ENCODE peak calls at places on chromosomes 11 and 22, in ten cellular contexts. One of them, this sample, is unnamed.

GRCh38 chr11:111777094-111778046 is 11.2 kb upstream of the PPP2R1B start:
- DNase-seq in spleen: no peak
- DNase-seq in thyroid gland: no peak
- DNase-seq in suprapubic skin: no peak
- DNase-seq in NB4: peak
- DNase-seq in sigmoid colon: no peak
- DNase-seq in A549: peak
- DNase-seq in ovary: no peak
- DNase-seq in HepG2: peak
- DNase-seq in body of pancreas: peak
- DNase-seq in this sample: no peak

GRCh38 chr22:36613958-36614357 is 85.0 kb upstream of the EIF3D start:
- DNase-seq in sigmoid colon: no peak
- DNase-seq in HepG2: peak
- DNase-seq in suprapubic skin: no peak
- DNase-seq in ovary: no peak
- DNase-seq in NB4: no peak
- DNase-seq in A549: peak
- DNase-seq in thyroid gland: no peak
- DNase-seq in spleen: no peak
- DNase-seq in body of pancreas: peak
- DNase-seq in this sample: no peak

GRCh38 chr11:34234086-34234740 is 123.6 kb downstream of the ABTB2 start:
- DNase-seq in HepG2: no peak
- DNase-seq in thyroid gland: peak
- DNase-seq in spleen: no peak
- DNase-seq in ovary: no peak
- DNase-seq in NB4: peak
- DNase-seq in suprapubic skin: no peak
- DNase-seq in sigmoid colon: no peak
- DNase-seq in body of pancreas: peak
- DNase-seq in A549: peak
- DNase-seq in this sample: peak

GRCh38 chr22:32106930-32107329 is 52.2 kb downstream of the C22orf42 start:
- DNase-seq in sigmoid colon: no peak
- DNase-seq in body of pancreas: no peak
- DNase-seq in A549: no peak
- DNase-seq in NB4: peak
- DNase-seq in HepG2: no peak
- DNase-seq in spleen: no peak
- DNase-seq in ovary: no peak
- DNase-seq in thyroid gland: no peak
- DNase-seq in suprapubic skin: no peak
- DNase-seq in this sample: no peak

GRCh38 chr11:94449437-94449836 is 44.2 kb downstream of the MRE11 start:
- DNase-seq in body of pancreas: no peak
- DNase-seq in suprapubic skin: no peak
- DNase-seq in thyroid gland: no peak
- DNase-seq in HepG2: peak
- DNase-seq in A549: peak
- DNase-seq in sigmoid colon: no peak
- DNase-seq in spleen: no peak
- DNase-seq in NB4: peak
- DNase-seq in ovary: no peak
- DNase-seq in this sample: no peak

GRCh38 chr11:14065153-14065552 is 102.6 kb downstream of the SPON1 start:
- DNase-seq in HepG2: no peak
- DNase-seq in NB4: no peak
- DNase-seq in suprapubic skin: no peak
- DNase-seq in body of pancreas: no peak
- DNase-seq in sigmoid colon: no peak
- DNase-seq in thyroid gland: no peak
- DNase-seq in A549: no peak
- DNase-seq in ovary: no peak
- DNase-seq in spleen: no peak
- DNase-seq in this sample: peak

GRCh38 chr11:68950268-68950667 is 30.5 kb downstream of the MRGPRD start:
- DNase-seq in NB4: peak
- DNase-seq in thyroid gland: no peak
- DNase-seq in sigmoid colon: no peak
- DNase-seq in body of pancreas: no peak
- DNase-seq in spleen: no peak
- DNase-seq in suprapubic skin: no peak
- DNase-seq in HepG2: no peak
- DNase-seq in A549: peak
- DNase-seq in ovary: no peak
- DNase-seq in this sample: no peak

GRCh38 chr22:37222440-37222971 is 10.2 kb upstream of the SSTR3 start:
- DNase-seq in A549: no peak
- DNase-seq in sigmoid colon: no peak
- DNase-seq in HepG2: no peak
- DNase-seq in ovary: no peak
- DNase-seq in suprapubic skin: no peak
- DNase-seq in NB4: peak
- DNase-seq in thyroid gland: no peak
- DNase-seq in body of pancreas: no peak
- DNase-seq in spleen: peak
- DNase-seq in this sample: peak

GRCh38 chr11:30424336-30424735 is 101.4 kb downstream of the ARL14EP start:
- DNase-seq in A549: no peak
- DNase-seq in NB4: no peak
- DNase-seq in spleen: no peak
- DNase-seq in suprapubic skin: no peak
- DNase-seq in ovary: no peak
- DNase-seq in body of pancreas: no peak
- DNase-seq in sigmoid colon: no peak
- DNase-seq in HepG2: no peak
- DNase-seq in thyroid gland: peak
- DNase-seq in this sample: no peak

GRCh38 chr11:30422828-30423648 is 100.1 kb downstream of the ARL14EP start:
- DNase-seq in HepG2: no peak
- DNase-seq in A549: no peak
- DNase-seq in NB4: no peak
- DNase-seq in body of pancreas: peak
- DNase-seq in thyroid gland: peak
- DNase-seq in sigmoid colon: no peak
- DNase-seq in spleen: no peak
- DNase-seq in suprapubic skin: no peak
- DNase-seq in ovary: no peak
- DNase-seq in this sample: no peak

GRCh38 chr11:30424851-30425250 is 101.9 kb downstream of the ARL14EP start:
- DNase-seq in sigmoid colon: no peak
- DNase-seq in suprapubic skin: no peak
- DNase-seq in ovary: no peak
- DNase-seq in body of pancreas: no peak
- DNase-seq in HepG2: no peak
- DNase-seq in spleen: no peak
- DNase-seq in thyroid gland: no peak
- DNase-seq in NB4: no peak
- DNase-seq in A549: no peak
- DNase-seq in this sample: no peak

GRCh38 chr11:30422389-30422788 is 99.5 kb downstream of the ARL14EP start:
- DNase-seq in spleen: no peak
- DNase-seq in thyroid gland: no peak
- DNase-seq in HepG2: no peak
- DNase-seq in NB4: no peak
- DNase-seq in suprapubic skin: no peak
- DNase-seq in sigmoid colon: no peak
- DNase-seq in ovary: no peak
- DNase-seq in body of pancreas: no peak
- DNase-seq in A549: no peak
- DNase-seq in this sample: no peak

DNA sequence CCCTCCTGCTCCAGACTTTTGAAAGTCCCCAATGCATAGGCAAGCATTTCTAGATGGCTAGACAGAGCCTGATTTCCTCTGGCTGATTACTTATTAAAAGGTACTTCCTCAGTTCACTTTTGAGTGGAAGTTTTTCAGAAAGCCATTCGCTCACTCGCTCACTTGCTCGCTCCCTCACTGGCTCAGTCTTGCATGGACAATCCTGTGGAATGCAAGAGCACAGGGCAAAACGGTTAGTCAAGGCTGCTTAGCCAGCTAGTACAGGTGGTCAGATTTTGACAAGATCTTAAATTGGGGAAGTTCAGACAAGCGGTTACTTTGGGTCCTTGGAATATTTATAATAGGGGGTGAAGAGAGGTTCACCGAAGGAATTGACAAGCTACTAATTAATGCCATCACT is 101.0 kb downstream of the ARL14EP start:
- DNase-seq in ovary: no peak
- DNase-seq in thyroid gland: peak
- DNase-seq in spleen: no peak
- DNase-seq in HepG2: no peak
- DNase-seq in body of pancreas: no peak
- DNase-seq in sigmoid colon: no peak
- DNase-seq in NB4: no peak
- DNase-seq in suprapubic skin: no peak
- DNase-seq in A549: no peak
- DNase-seq in this sample: no peak
- TF ChIP-seq POLR2A in ovary: no peak
- TF ChIP-seq POLR2A in thyroid gland: no peak
- TF ChIP-seq POLR2A in spleen: no peak
- TF ChIP-seq POLR2A in HepG2: no peak
- TF ChIP-seq POLR2A in body of pancreas: no peak
- TF ChIP-seq POLR2A in sigmoid colon: no peak
- TF ChIP-seq POLR2A in NB4: no peak
- TF ChIP-seq POLR2A in suprapubic skin: no peak
- TF ChIP-seq POLR2A in A549: no peak
- TF ChIP-seq POLR2A in this sample: no peak

DNA sequence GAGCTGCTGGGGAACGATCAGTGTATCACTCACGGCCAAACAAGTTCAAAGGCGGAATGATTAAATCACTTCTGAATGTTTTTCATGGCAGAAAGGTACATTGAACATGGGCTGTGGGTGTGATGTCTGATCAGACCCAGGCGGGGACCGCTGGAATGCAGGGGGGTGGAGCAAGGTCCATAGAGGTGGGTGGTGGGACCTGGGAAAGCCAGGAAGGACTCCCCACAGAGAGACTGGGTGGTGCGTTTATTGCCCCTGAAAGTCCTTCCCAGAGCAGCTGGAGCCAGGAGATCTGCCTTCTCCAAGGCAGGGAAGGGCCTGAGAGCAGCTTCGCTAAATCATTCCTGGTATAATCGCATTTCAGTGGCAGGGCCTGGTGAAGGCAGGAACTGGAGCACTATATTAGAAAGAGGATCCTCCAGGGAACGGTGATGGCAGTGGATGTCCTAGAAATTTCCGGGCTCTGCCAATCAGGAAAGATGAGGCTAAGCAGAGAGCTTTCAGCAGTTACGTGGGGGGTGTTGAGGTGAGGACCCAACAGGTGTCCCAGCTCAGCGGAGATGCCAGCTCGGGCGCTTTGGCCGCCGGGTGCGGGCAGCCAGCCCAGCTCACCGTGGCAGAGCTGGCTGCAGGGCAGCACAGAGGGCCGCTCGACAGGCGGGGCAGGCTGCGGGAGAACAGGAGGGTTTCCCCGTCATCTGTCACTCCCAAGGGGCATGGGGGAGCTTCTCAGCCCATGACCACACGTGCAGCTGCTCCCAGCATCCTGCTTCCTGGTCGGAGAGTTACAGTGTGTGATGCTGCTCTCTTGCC is 271.7 kb downstream of the CTTN start:
- DNase-seq in ovary: no peak
- DNase-seq in sigmoid colon: no peak
- DNase-seq in suprapubic skin: no peak
- DNase-seq in thyroid gland: no peak
- DNase-seq in A549: no peak
- DNase-seq in spleen: no peak
- DNase-seq in body of pancreas: no peak
- DNase-seq in HepG2: no peak
- DNase-seq in NB4: peak
- DNase-seq in this sample: no peak
- TF ChIP-seq CTCF in ovary: no peak
- TF ChIP-seq CTCF in sigmoid colon: no peak
- TF ChIP-seq CTCF in suprapubic skin: no peak
- TF ChIP-seq CTCF in thyroid gland: no peak
- TF ChIP-seq CTCF in A549: no peak
- TF ChIP-seq CTCF in spleen: no peak
- TF ChIP-seq CTCF in body of pancreas: no peak
- TF ChIP-seq CTCF in HepG2: no peak
- TF ChIP-seq CTCF in NB4: no peak
- TF ChIP-seq CTCF in this sample: no peak

GRCh38 chr22:22888509-22889353 is 1.1 kb downstream of the IGLL5 start:
- DNase-seq in HepG2: no peak
- DNase-seq in NB4: no peak
- DNase-seq in A549: no peak
- DNase-seq in spleen: no peak
- DNase-seq in thyroid gland: no peak
- DNase-seq in ovary: no peak
- DNase-seq in suprapubic skin: no peak
- DNase-seq in sigmoid colon: no peak
- DNase-seq in body of pancreas: no peak
- DNase-seq in this sample: no peak

GRCh38 chr22:22892096-22893052 is 4.8 kb downstream of the IGLL5 start:
- DNase-seq in sigmoid colon: peak
- DNase-seq in HepG2: no peak
- DNase-seq in ovary: peak
- DNase-seq in body of pancreas: no peak
- DNase-seq in A549: no peak
- DNase-seq in thyroid gland: no peak
- DNase-seq in suprapubic skin: no peak
- DNase-seq in NB4: no peak
- DNase-seq in spleen: no peak
- DNase-seq in this sample: peak

GRCh38 chr22:22891139-22891621 is 3.6 kb downstream of the IGLL5 start:
- DNase-seq in HepG2: no peak
- DNase-seq in sigmoid colon: no peak
- DNase-seq in suprapubic skin: no peak
- DNase-seq in spleen: no peak
- DNase-seq in body of pancreas: no peak
- DNase-seq in NB4: no peak
- DNase-seq in thyroid gland: no peak
- DNase-seq in ovary: no peak
- DNase-seq in A549: no peak
- DNase-seq in this sample: no peak

GRCh38 chr22:22887621-22888503 is at the start of gene IGLL5:
- DNase-seq in HepG2: no peak
- DNase-seq in body of pancreas: no peak
- DNase-seq in spleen: no peak
- DNase-seq in thyroid gland: no peak
- DNase-seq in A549: no peak
- DNase-seq in ovary: no peak
- DNase-seq in suprapubic skin: no peak
- DNase-seq in NB4: no peak
- DNase-seq in sigmoid colon: no peak
- DNase-seq in this sample: no peak

DNA sequence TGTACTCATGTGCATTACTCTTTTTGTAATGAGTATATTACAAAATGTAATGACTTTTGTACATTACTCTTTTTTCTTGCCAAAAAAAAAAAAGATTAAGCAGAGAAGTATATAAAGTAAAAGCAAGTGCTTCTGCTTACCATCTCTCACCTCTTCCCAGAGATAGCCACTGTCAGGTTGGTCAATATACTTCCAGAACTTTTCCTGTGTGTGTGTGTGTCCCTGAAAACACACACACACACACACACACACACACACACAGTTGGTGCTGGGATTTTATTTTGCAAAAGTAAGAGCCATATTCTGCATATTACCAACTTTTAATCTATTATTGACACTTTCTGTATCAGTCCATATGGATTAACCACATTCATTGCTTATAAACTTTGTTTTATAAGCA is 2.5 kb downstream of the IGLL5 start:
- DNase-seq in ovary: no peak
- DNase-seq in HepG2: no peak
- DNase-seq in A549: no peak
- DNase-seq in sigmoid colon: no peak
- DNase-seq in suprapubic skin: no peak
- DNase-seq in thyroid gland: no peak
- DNase-seq in spleen: no peak
- DNase-seq in NB4: no peak
- DNase-seq in body of pancreas: no peak
- DNase-seq in this sample: no peak
- TF ChIP-seq POLR2A in ovary: no peak
- TF ChIP-seq POLR2A in HepG2: no peak
- TF ChIP-seq POLR2A in A549: no peak
- TF ChIP-seq POLR2A in sigmoid colon: no peak
- TF ChIP-seq POLR2A in suprapubic skin: no peak
- TF ChIP-seq POLR2A in thyroid gland: no peak
- TF ChIP-seq POLR2A in spleen: no peak
- TF ChIP-seq POLR2A in NB4: no peak
- TF ChIP-seq POLR2A in body of pancreas: no peak
- TF ChIP-seq POLR2A in this sample: no peak

GRCh38 chr11:75565221-75565814 is 3.3 kb downstream of the SERPINH1 start:
- DNase-seq in thyroid gland: no peak
- DNase-seq in NB4: no peak
- DNase-seq in ovary: no peak
- DNase-seq in HepG2: peak
- DNase-seq in body of pancreas: peak
- DNase-seq in spleen: no peak
- DNase-seq in suprapubic skin: no peak
- DNase-seq in sigmoid colon: peak
- DNase-seq in A549: peak
- DNase-seq in this sample: peak

GRCh38 chr11:75566763-75567279 is 4.8 kb downstream of the SERPINH1 start:
- DNase-seq in sigmoid colon: no peak
- DNase-seq in NB4: no peak
- DNase-seq in HepG2: no peak
- DNase-seq in body of pancreas: no peak
- DNase-seq in ovary: no peak
- DNase-seq in A549: no peak
- DNase-seq in suprapubic skin: no peak
- DNase-seq in thyroid gland: no peak
- DNase-seq in spleen: no peak
- DNase-seq in this sample: no peak

GRCh38 chr11:75568616-75569219 is 6.7 kb downstream of the SERPINH1 start:
- DNase-seq in A549: no peak
- DNase-seq in thyroid gland: no peak
- DNase-seq in ovary: no peak
- DNase-seq in body of pancreas: no peak
- DNase-seq in spleen: no peak
- DNase-seq in suprapubic skin: no peak
- DNase-seq in NB4: no peak
- DNase-seq in sigmoid colon: no peak
- DNase-seq in HepG2: no peak
- DNase-seq in this sample: no peak

GRCh38 chr11:75565916-75566762 is 4.1 kb downstream of the SERPINH1 start:
- DNase-seq in HepG2: no peak
- DNase-seq in body of pancreas: no peak
- DNase-seq in A549: no peak
- DNase-seq in sigmoid colon: no peak
- DNase-seq in spleen: no peak
- DNase-seq in ovary: no peak
- DNase-seq in thyroid gland: no peak
- DNase-seq in suprapubic skin: no peak
- DNase-seq in NB4: no peak
- DNase-seq in this sample: no peak

DNA sequence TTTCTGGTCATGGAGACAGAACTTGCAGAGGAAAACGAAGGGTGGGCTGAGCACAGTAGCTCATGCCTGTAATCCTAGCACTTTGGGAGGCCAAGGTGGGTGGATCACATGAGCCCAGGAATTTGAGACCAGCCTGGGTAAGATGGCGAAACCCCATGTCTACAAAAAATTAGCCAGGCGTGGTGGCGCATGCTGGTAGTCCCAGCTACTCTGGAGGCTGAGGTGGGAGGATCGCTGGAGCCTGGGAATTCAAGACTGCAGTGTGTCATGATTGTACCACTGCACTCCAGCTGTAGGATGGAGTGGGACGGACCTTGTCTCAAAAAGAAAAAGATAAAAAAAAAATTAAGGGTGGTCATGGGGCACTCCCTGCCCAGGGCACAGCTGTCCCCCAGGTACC is 5.9 kb downstream of the SERPINH1 start:
- DNase-seq in sigmoid colon: no peak
- DNase-seq in A549: no peak
- DNase-seq in thyroid gland: no peak
- DNase-seq in ovary: no peak
- DNase-seq in HepG2: no peak
- DNase-seq in NB4: no peak
- DNase-seq in spleen: no peak
- DNase-seq in body of pancreas: no peak
- DNase-seq in suprapubic skin: no peak
- DNase-seq in this sample: no peak
- TF ChIP-seq CTCF in sigmoid colon: no peak
- TF ChIP-seq CTCF in A549: no peak
- TF ChIP-seq CTCF in thyroid gland: no peak
- TF ChIP-seq CTCF in ovary: no peak
- TF ChIP-seq CTCF in HepG2: no peak
- TF ChIP-seq CTCF in NB4: no peak
- TF ChIP-seq CTCF in spleen: no peak
- TF ChIP-seq CTCF in body of pancreas: no peak
- TF ChIP-seq CTCF in suprapubic skin: no peak
- TF ChIP-seq CTCF in this sample: no peak

This sample was measured in Peyer's patch.